ENCODE peak calls at places on chromosomes 7 and 10, in six cellular contexts. D is keratinocyte; X is CD4-positive, alpha-beta T cell; K is left ventricle myocardium inferior; M is neural crest cell; I is MCF 10A. S is an unnamed sample.

GRCh38 chr7:13979671-13980438 is 9.6 kb downstream of the ETV1 start:
- DNase-seq in I (peak), K (no peak), M (no peak), X (no peak), D (no peak), S (no peak)

GRCh38 chr7:157483515-157483914 is 146.7 kb downstream of the DNAJB6 start:
- DNase-seq in K (no peak), D (no peak), I (no peak), M (no peak), X (no peak), S (no peak)

GRCh38 chr7:151759591-151760042 is 117.3 kb downstream of the PRKAG2 start:
- DNase-seq in X (peak), I (peak), M (peak), D (peak), K (peak), S (peak)

GRCh38 chr10:11178606-11179221 is 161.0 kb downstream of the CELF2 start:
- DNase-seq in X (peak), I (no peak), M (no peak), D (no peak), K (peak), S (no peak)

GRCh38 chr10:124465003-124465776 is 3.6 kb downstream of the LHPP start:
- DNase-seq in X (no peak), I (no peak), K (no peak), D (no peak), M (no peak), S (no peak)

GRCh38 chr10:15419279-15419874 is 48.3 kb upstream of the FAM171A1 start:
- DNase-seq in X (peak), K (no peak), M (peak), D (no peak), I (peak), S (no peak)

GRCh38 chr10:130013263-130013937 is 49.3 kb upstream of the EBF3 start:
- DNase-seq in M (no peak), X (no peak), I (no peak), D (no peak), K (no peak), S (no peak)

GRCh38 chr7:68505721-68506120 is 1092.6 kb upstream of the AUTS2 start:
- DNase-seq in M (no peak), D (no peak), X (no peak), K (no peak), I (no peak), S (no peak)

GRCh38 chr7:29976673-29977072 is 12.9 kb downstream of the SCRN1 start:
- DNase-seq in K (no peak), D (no peak), X (no peak), M (peak), I (no peak), S (no peak)

GRCh38 chr10:23158370-23158769 is 33.7 kb upstream of the PTF1A start:
- DNase-seq in K (no peak), M (peak), X (peak), D (no peak), I (peak), S (no peak)

GRCh38 chr10:23157239-23157661 is 34.9 kb upstream of the PTF1A start:
- DNase-seq in X (no peak), K (no peak), D (no peak), M (no peak), I (no peak), S (no peak)

GRCh38 chr10:23155166-23155565 is 36.9 kb upstream of the PTF1A start:
- DNase-seq in I (peak), M (no peak), X (no peak), K (no peak), D (no peak), S (no peak)

GRCh38 chr10:23156447-23157150 is 35.5 kb upstream of the PTF1A start:
- DNase-seq in X (no peak), M (no peak), D (no peak), I (no peak), K (no peak), S (no peak)

GRCh38 chr10:23157691-23158369 is 34.3 kb upstream of the PTF1A start:
- DNase-seq in I (peak), K (no peak), X (no peak), D (no peak), M (no peak), S (no peak)
- TF ChIP-seq CTCF in I (no peak), K (no peak), X (no peak), D (no peak), M (no peak), S (peak)

GRCh38 chr10:78457804-78458483 is 424.3 kb downstream of the RPS24 start:
- DNase-seq in M (no peak), D (no peak), X (no peak), K (no peak), I (no peak), S (no peak)
- TF ChIP-seq CTCF in M (no peak), D (no peak), X (no peak), K (no peak), I (no peak), S (no peak)

GRCh38 chr7:115352375-115352774 is 430.5 kb downstream of the MDFIC start:
- DNase-seq in M (no peak), I (peak), X (no peak), K (no peak), D (peak), S (no peak)
- TF ChIP-seq CTCF in M (no peak), I (no peak), X (no peak), K (no peak), D (peak), S (no peak)

GRCh38 chr10:97333601-97334369 is 744 bp downstream of the FRAT2 start:
- DNase-seq in I (peak), X (no peak), K (peak), D (no peak), M (peak), S (no peak)

GRCh38 chr10:97332586-97333350 is 1.8 kb downstream of the FRAT2 start:
- DNase-seq in K (no peak), X (no peak), D (no peak), I (peak), M (no peak), S (no peak)

GRCh38 chr10:97335188-97335619 is 675 bp upstream of the FRAT2 start:
- DNase-seq in I (no peak), M (peak), K (no peak), X (no peak), D (no peak), S (no peak)

GRCh38 chr10:97334370-97335175 is at the start of gene FRAT2:
- DNase-seq in X (peak), M (peak), K (peak), I (peak), D (no peak), S (peak)

GRCh38 chr10:97333351-97333600 is 1.3 kb downstream of the FRAT2 start:
- DNase-seq in K (no peak), I (peak), M (peak), D (no peak), X (no peak), S (no peak)
- TF ChIP-seq CTCF in K (no peak), I (no peak), M (peak), D (peak), X (no peak), S (peak)